ENCODE peak calls at places on chromosomes 12 and 14, in six cellular contexts. A, S, Q, M, K and P are unnamed samples.

GRCh38 chr12:27081668-27082091 is 698 bp downstream of the C12orf71 start:
- DNase-seq in M (no peak), S (no peak), K (peak; percentile 73), Q (no peak), A (no peak), P (peak; percentile 95)

GRCh38 chr14:71060274-71060673 is 153.0 kb downstream of the PCNX1 start:
- DNase-seq in Q (no peak), S (no peak), K (no peak), M (no peak), A (no peak), P (no peak)

GRCh38 chr12:19388131-19388549 is 51.2 kb upstream of the AEBP2 start:
- DNase-seq in A (no peak), M (no peak), S (no peak), Q (no peak), K (no peak), P (no peak)

GRCh38 chr12:47777741-47778558 is 4.9 kb downstream of the SLC48A1 start:
- DNase-seq in K (no peak), A (no peak), S (no peak), Q (no peak), M (peak; percentile 97), P (no peak)

GRCh38 chr12:91871751-91872150 is 273.9 kb downstream of the BTG1 start:
- DNase-seq in K (no peak), Q (no peak), A (no peak), M (no peak), S (no peak), P (no peak)

GRCh38 chr14:54322668-54323380 is 74.0 kb upstream of the CDKN3 start:
- DNase-seq in K (no peak), A (no peak), M (no peak), S (no peak), Q (peak; percentile 11), P (no peak)

GRCh38 chr14:85516239-85517112 is 13.5 kb upstream of the FLRT2 start:
- DNase-seq in S (peak; percentile 91), A (no peak), M (no peak), K (peak; percentile 59), Q (no peak), P (peak; percentile 87)

GRCh38 chr12:64923536-64923935 is 99.1 kb downstream of the TBC1D30 start:
- DNase-seq in M (no peak), K (no peak), A (no peak), Q (no peak), S (no peak), P (no peak)

GRCh38 chr12:53492830-53493609 is 6.2 kb downstream of the MAP3K12 start:
- DNase-seq in A (peak; percentile 90), K (peak; percentile 79), S (peak; percentile 81), Q (peak; percentile 85), M (peak; percentile 90), P (peak; percentile 65)

GRCh38 chr12:116598341-116599284 is 39.4 kb downstream of the MAP1LC3B2 start:
- DNase-seq in M (no peak), Q (no peak), A (no peak), K (no peak), S (no peak), P (no peak)

GRCh38 chr14:101878222-101879211 is 85.9 kb upstream of the DYNC1H1 start:
- DNase-seq in Q (no peak), K (no peak), S (no peak), M (no peak), A (no peak), P (no peak)

GRCh38 chr14:22955702-22956575 is 951 bp downstream of the HAUS4 start:
- DNase-seq in S (no peak), K (no peak), A (no peak), M (no peak), Q (no peak), P (peak; percentile 82)

GRCh38 chr14:104138098-104138890 is at the start of gene KIF26A:
- DNase-seq in K (peak; percentile 49), Q (no peak), A (peak; percentile 85), S (no peak), M (no peak), P (no peak)